ENCODE peak calls at places on chromosomes 5 and 9, in ten cellular contexts. O, D, X, I, A, Y, W, F, M and K are unnamed samples.

GRCh38 chr5:39503148-39503547 is 78.4 kb upstream of the DAB2 start:
- DNase-seq in O (no peak), D (no peak), X (no peak), I (peak; percentile 78), A (no peak), Y (no peak), W (no peak), F (peak; percentile 53), M (no peak), K (no peak)

GRCh38 chr9:118271936-118272335 is 567.7 kb downstream of the TLR4 start:
- DNase-seq in O (no peak), D (no peak), X (no peak), I (no peak), A (no peak), Y (peak; percentile 17), W (no peak), F (no peak), M (no peak), K (no peak)

GRCh38 chr5:174159327-174160247 is 114.1 kb downstream of the NSG2 start:
- DNase-seq in O (no peak), D (no peak), X (no peak), I (peak; percentile 27), A (no peak), Y (peak; percentile 85), W (no peak), F (no peak), M (peak; percentile 9), K (no peak)

GRCh38 chr9:33320568-33321261 is 30.4 kb downstream of the NFX1 start:
- DNase-seq in O (no peak), D (no peak), X (no peak), I (peak; percentile 96), A (no peak), Y (peak; percentile 87), W (no peak), F (peak; percentile 87), M (peak; percentile 40), K (no peak)

GRCh38 chr5:132262882-132263547 is 5.5 kb downstream of the PDLIM4 start:
- DNase-seq in O (peak; percentile 13), D (no peak), X (no peak), I (no peak), A (no peak), Y (no peak), W (no peak), F (no peak), M (peak; percentile 59), K (no peak)

GRCh38 chr5:168874713-168875380 is 295.7 kb upstream of the PANK3 start:
- DNase-seq in O (no peak), D (no peak), X (no peak), I (peak; percentile 15), A (no peak), Y (peak; percentile 14), W (no peak), F (peak; percentile 15), M (peak; percentile 55), K (no peak)

GRCh38 chr9:69542048-69542447 is 130.1 kb downstream of the APBA1 start:
- DNase-seq in O (no peak), D (no peak), X (no peak), I (no peak), A (no peak), Y (no peak), W (no peak), F (no peak), M (no peak), K (no peak)

GRCh38 chr5:27463446-27464149 is 425.2 kb upstream of the CDH9 start:
- DNase-seq in O (no peak), D (no peak), X (no peak), I (no peak), A (no peak), Y (no peak), W (no peak), F (no peak), M (no peak), K (no peak)

GRCh38 chr9:95852059-95853032 is 23.1 kb upstream of the ERCC6L2 start:
- DNase-seq in O (peak; percentile 68), D (no peak), X (no peak), I (peak; percentile 78), A (no peak), Y (peak; percentile 73), W (no peak), F (peak; percentile 23), M (peak; percentile 21), K (no peak)

GRCh38 chr5:54909126-54909525 is 76.3 kb downstream of the ESM1 start:
- DNase-seq in O (no peak), D (no peak), X (no peak), I (peak; percentile 41), A (no peak), Y (no peak), W (no peak), F (no peak), M (no peak), K (no peak)

GRCh38 chr9:135609366-135609955 is 29.9 kb downstream of the GLT6D1 start:
- DNase-seq in O (no peak), D (no peak), X (no peak), I (no peak), A (no peak), Y (no peak), W (no peak), F (no peak), M (no peak), K (no peak)

GRCh38 chr9:137454506-137455360 is 4.4 kb downstream of the NSMF start:
- DNase-seq in O (no peak), D (no peak), X (no peak), I (peak; percentile 26), A (no peak), Y (no peak), W (peak; percentile 71), F (no peak), M (no peak), K (no peak)

GRCh38 chr9:120336021-120336752 is 243.8 kb downstream of the CDK5RAP2 start:
- DNase-seq in O (no peak), D (no peak), X (no peak), I (peak; percentile 71), A (peak; percentile 29), Y (no peak), W (no peak), F (no peak), M (no peak), K (no peak)

GRCh38 chr9:133370680-133371079 is 5.2 kb downstream of the SURF4 start:
- DNase-seq in O (no peak), D (peak; percentile 74), X (no peak), I (no peak), A (no peak), Y (no peak), W (no peak), F (no peak), M (no peak), K (peak; percentile 45)

GRCh38 chr9:115250646-115251045 is 132.7 kb upstream of the TNC start:
- DNase-seq in O (no peak), D (no peak), X (no peak), I (peak; percentile 88), A (no peak), Y (peak; percentile 83), W (no peak), F (peak; percentile 90), M (no peak), K (no peak)

GRCh38 chr5:132105688-132106087 is 32.1 kb downstream of the CSF2 start:
- DNase-seq in O (no peak), D (no peak), X (no peak), I (no peak), A (no peak), Y (no peak), W (no peak), F (no peak), M (no peak), K (no peak)

GRCh38 chr5:24909210-24909609 is 264.4 kb upstream of the CDH10 start:
- DNase-seq in O (no peak), D (no peak), X (no peak), I (no peak), A (no peak), Y (no peak), W (no peak), F (no peak), M (no peak), K (no peak)

GRCh38 chr9:86287013-86287412 is 4.7 kb upstream of the ISCA1 start:
- DNase-seq in O (no peak), D (no peak), X (no peak), I (peak; percentile 71), A (no peak), Y (peak; percentile 39), W (no peak), F (no peak), M (peak; percentile 30), K (no peak)

GRCh38 chr9:28808042-28808441 is 1234.8 kb upstream of the C9orf72 start:
- DNase-seq in O (no peak), D (no peak), X (no peak), I (peak; percentile 70), A (no peak), Y (peak; percentile 72), W (no peak), F (no peak), M (no peak), K (no peak)

GRCh38 chr5:135709998-135710670 is 124.3 kb upstream of the SLC25A48 start:
- DNase-seq in O (no peak), D (no peak), X (no peak), I (no peak), A (peak; percentile 33), Y (no peak), W (no peak), F (peak; percentile 13), M (no peak), K (no peak)

GRCh38 chr9:38016375-38017120 is 52.5 kb downstream of the SHB start:
- DNase-seq in O (no peak), D (no peak), X (no peak), I (peak; percentile 80), A (no peak), Y (peak; percentile 39), W (no peak), F (peak; percentile 87), M (peak; percentile 88), K (no peak)

GRCh38 chr5:9045946-9046345 is 499.9 kb downstream of the SEMA5A start:
- DNase-seq in O (no peak), D (no peak), X (no peak), I (no peak), A (no peak), Y (no peak), W (no peak), F (no peak), M (no peak), K (no peak)

GRCh38 chr5:179319741-179320281 is 25.4 kb downstream of the ADAMTS2 start:
- DNase-seq in O (no peak), D (no peak), X (no peak), I (peak; percentile 69), A (no peak), Y (no peak), W (peak; percentile 51), F (peak; percentile 68), M (no peak), K (no peak)

GRCh38 chr9:78745996-78746395 is 449.1 kb downstream of the PSAT1 start:
- DNase-seq in O (no peak), D (no peak), X (no peak), I (no peak), A (no peak), Y (peak; percentile 19), W (no peak), F (no peak), M (no peak), K (no peak)

GRCh38 chr5:132266836-132267160 is 9.3 kb downstream of the PDLIM4 start:
- DNase-seq in O (no peak), D (no peak), X (no peak), I (no peak), A (no peak), Y (no peak), W (no peak), F (no peak), M (no peak), K (no peak)

GRCh38 chr5:180439911-180440769 is 54.0 kb upstream of the CNOT6 start:
- DNase-seq in O (no peak), D (no peak), X (no peak), I (no peak), A (no peak), Y (no peak), W (peak; percentile 35), F (no peak), M (no peak), K (no peak)

GRCh38 chr5:171595801-171596231 is 176.4 kb downstream of the FGF18 start:
- DNase-seq in O (no peak), D (no peak), X (no peak), I (peak; percentile 95), A (no peak), Y (peak; percentile 71), W (no peak), F (no peak), M (no peak), K (no peak)

GRCh38 chr5:72510610-72511121 is 3.5 kb upstream of the ZNF366 start:
- DNase-seq in O (no peak), D (no peak), X (no peak), I (peak; percentile 76), A (no peak), Y (peak; percentile 48), W (no peak), F (peak; percentile 91), M (no peak), K (no peak)